ENCODE peak calls at places on chromosome 17, in five cellular contexts. One of them, this sample, is unnamed.

GRCh38 chr17:58875261-58875660 is 119.6 kb downstream of the PPM1E start:
- DNase-seq in NCI-H2227 treated with DMSO at 0.1 percent for 48 hours: no peak
- DNase-seq in stimulated activated CD8-positive, alpha-beta memory T cell treated with anti-CD3 and anti-CD28 coated beads, Interleukin-4, amount 100 ng/mL, for 24 hours: no peak
- DNase-seq in activated CD4-positive, alpha-beta T cell treated with anti-CD3 and anti-CD28 coated beads, Interleukin-2, amount 50 U/mL, for 48 hours: no peak
- DNase-seq in OCI-M1: no peak
- DNase-seq in this sample: no peak

GRCh38 chr17:78476149-78476548 is 97.7 kb downstream of the PGS1 start:
- DNase-seq in NCI-H2227 treated with DMSO at 0.1 percent for 48 hours: no peak
- DNase-seq in stimulated activated CD8-positive, alpha-beta memory T cell treated with anti-CD3 and anti-CD28 coated beads, Interleukin-4, amount 100 ng/mL, for 24 hours: no peak
- DNase-seq in activated CD4-positive, alpha-beta T cell treated with anti-CD3 and anti-CD28 coated beads, Interleukin-2, amount 50 U/mL, for 48 hours: no peak
- DNase-seq in OCI-M1: no peak
- DNase-seq in this sample: no peak

GRCh38 chr17:43155666-43156065 is 15.3 kb upstream of the NBR1 start:
- DNase-seq in NCI-H2227 treated with DMSO at 0.1 percent for 48 hours: no peak
- DNase-seq in stimulated activated CD8-positive, alpha-beta memory T cell treated with anti-CD3 and anti-CD28 coated beads, Interleukin-4, amount 100 ng/mL, for 24 hours: no peak
- DNase-seq in activated CD4-positive, alpha-beta T cell treated with anti-CD3 and anti-CD28 coated beads, Interleukin-2, amount 50 U/mL, for 48 hours: no peak
- DNase-seq in OCI-M1: no peak
- DNase-seq in this sample: no peak

GRCh38 chr17:62995377-62995885 is 29.4 kb downstream of the TANC2 start:
- DNase-seq in NCI-H2227 treated with DMSO at 0.1 percent for 48 hours: no peak
- DNase-seq in stimulated activated CD8-positive, alpha-beta memory T cell treated with anti-CD3 and anti-CD28 coated beads, Interleukin-4, amount 100 ng/mL, for 24 hours: no peak
- DNase-seq in activated CD4-positive, alpha-beta T cell treated with anti-CD3 and anti-CD28 coated beads, Interleukin-2, amount 50 U/mL, for 48 hours: peak; percentile 30
- DNase-seq in OCI-M1: peak; percentile 92
- DNase-seq in this sample: no peak

GRCh38 chr17:72860778-72861177 is 231.7 kb downstream of the SLC39A11 start:
- DNase-seq in NCI-H2227 treated with DMSO at 0.1 percent for 48 hours: no peak
- DNase-seq in stimulated activated CD8-positive, alpha-beta memory T cell treated with anti-CD3 and anti-CD28 coated beads, Interleukin-4, amount 100 ng/mL, for 24 hours: no peak
- DNase-seq in activated CD4-positive, alpha-beta T cell treated with anti-CD3 and anti-CD28 coated beads, Interleukin-2, amount 50 U/mL, for 48 hours: no peak
- DNase-seq in OCI-M1: no peak
- DNase-seq in this sample: no peak

GRCh38 chr17:75517277-75517865 is 1.0 kb downstream of the TSEN54 start:
- DNase-seq in NCI-H2227 treated with DMSO at 0.1 percent for 48 hours: no peak
- DNase-seq in stimulated activated CD8-positive, alpha-beta memory T cell treated with anti-CD3 and anti-CD28 coated beads, Interleukin-4, amount 100 ng/mL, for 24 hours: no peak
- DNase-seq in activated CD4-positive, alpha-beta T cell treated with anti-CD3 and anti-CD28 coated beads, Interleukin-2, amount 50 U/mL, for 48 hours: peak; percentile 58
- DNase-seq in OCI-M1: no peak
- DNase-seq in this sample: no peak

GRCh38 chr17:33106525-33107162 is 115.0 kb downstream of the SPACA3 start:
- DNase-seq in NCI-H2227 treated with DMSO at 0.1 percent for 48 hours: no peak
- DNase-seq in stimulated activated CD8-positive, alpha-beta memory T cell treated with anti-CD3 and anti-CD28 coated beads, Interleukin-4, amount 100 ng/mL, for 24 hours: no peak
- DNase-seq in activated CD4-positive, alpha-beta T cell treated with anti-CD3 and anti-CD28 coated beads, Interleukin-2, amount 50 U/mL, for 48 hours: no peak
- DNase-seq in OCI-M1: no peak
- DNase-seq in this sample: no peak

GRCh38 chr17:67713169-67713568 is 4.6 kb upstream of the NOL11 start:
- DNase-seq in NCI-H2227 treated with DMSO at 0.1 percent for 48 hours: no peak
- DNase-seq in stimulated activated CD8-positive, alpha-beta memory T cell treated with anti-CD3 and anti-CD28 coated beads, Interleukin-4, amount 100 ng/mL, for 24 hours: no peak
- DNase-seq in activated CD4-positive, alpha-beta T cell treated with anti-CD3 and anti-CD28 coated beads, Interleukin-2, amount 50 U/mL, for 48 hours: no peak
- DNase-seq in OCI-M1: no peak
- DNase-seq in this sample: no peak

GRCh38 chr17:42072323-42073187 is 22.2 kb upstream of the C17orf113 start:
- DNase-seq in NCI-H2227 treated with DMSO at 0.1 percent for 48 hours: no peak
- DNase-seq in stimulated activated CD8-positive, alpha-beta memory T cell treated with anti-CD3 and anti-CD28 coated beads, Interleukin-4, amount 100 ng/mL, for 24 hours: no peak
- DNase-seq in activated CD4-positive, alpha-beta T cell treated with anti-CD3 and anti-CD28 coated beads, Interleukin-2, amount 50 U/mL, for 48 hours: no peak
- DNase-seq in OCI-M1: no peak
- DNase-seq in this sample: no peak

GRCh38 chr17:74351552-74352210 is 10.0 kb downstream of the BTBD17 start:
- DNase-seq in NCI-H2227 treated with DMSO at 0.1 percent for 48 hours: no peak
- DNase-seq in stimulated activated CD8-positive, alpha-beta memory T cell treated with anti-CD3 and anti-CD28 coated beads, Interleukin-4, amount 100 ng/mL, for 24 hours: no peak
- DNase-seq in activated CD4-positive, alpha-beta T cell treated with anti-CD3 and anti-CD28 coated beads, Interleukin-2, amount 50 U/mL, for 48 hours: peak; percentile 16
- DNase-seq in OCI-M1: no peak
- DNase-seq in this sample: no peak

GRCh38 chr17:82461827-82462524 is 3.4 kb downstream of the NARF start:
- DNase-seq in NCI-H2227 treated with DMSO at 0.1 percent for 48 hours: no peak
- DNase-seq in stimulated activated CD8-positive, alpha-beta memory T cell treated with anti-CD3 and anti-CD28 coated beads, Interleukin-4, amount 100 ng/mL, for 24 hours: no peak
- DNase-seq in activated CD4-positive, alpha-beta T cell treated with anti-CD3 and anti-CD28 coated beads, Interleukin-2, amount 50 U/mL, for 48 hours: no peak
- DNase-seq in OCI-M1: peak; percentile 85
- DNase-seq in this sample: no peak

GRCh38 chr17:81173761-81174160 is 7.7 kb upstream of the AATK start:
- DNase-seq in NCI-H2227 treated with DMSO at 0.1 percent for 48 hours: no peak
- DNase-seq in stimulated activated CD8-positive, alpha-beta memory T cell treated with anti-CD3 and anti-CD28 coated beads, Interleukin-4, amount 100 ng/mL, for 24 hours: no peak
- DNase-seq in activated CD4-positive, alpha-beta T cell treated with anti-CD3 and anti-CD28 coated beads, Interleukin-2, amount 50 U/mL, for 48 hours: no peak
- DNase-seq in OCI-M1: no peak
- DNase-seq in this sample: no peak

GRCh38 chr17:29177871-29178749 is 2.1 kb downstream of the MYO18A start:
- DNase-seq in NCI-H2227 treated with DMSO at 0.1 percent for 48 hours: no peak
- DNase-seq in stimulated activated CD8-positive, alpha-beta memory T cell treated with anti-CD3 and anti-CD28 coated beads, Interleukin-4, amount 100 ng/mL, for 24 hours: no peak
- DNase-seq in activated CD4-positive, alpha-beta T cell treated with anti-CD3 and anti-CD28 coated beads, Interleukin-2, amount 50 U/mL, for 48 hours: no peak
- DNase-seq in OCI-M1: peak; percentile 88
- DNase-seq in this sample: no peak

GRCh38 chr17:8118769-8119574 is 658 bp upstream of the ALOXE3 start:
- DNase-seq in NCI-H2227 treated with DMSO at 0.1 percent for 48 hours: peak; percentile 87
- DNase-seq in stimulated activated CD8-positive, alpha-beta memory T cell treated with anti-CD3 and anti-CD28 coated beads, Interleukin-4, amount 100 ng/mL, for 24 hours: peak; percentile 79
- DNase-seq in activated CD4-positive, alpha-beta T cell treated with anti-CD3 and anti-CD28 coated beads, Interleukin-2, amount 50 U/mL, for 48 hours: peak; percentile 91
- DNase-seq in OCI-M1: peak; percentile 98
- DNase-seq in this sample: peak; percentile 77

GRCh38 chr17:45784583-45785372 is 658 bp downstream of the CRHR1 start:
- DNase-seq in NCI-H2227 treated with DMSO at 0.1 percent for 48 hours: no peak
- DNase-seq in stimulated activated CD8-positive, alpha-beta memory T cell treated with anti-CD3 and anti-CD28 coated beads, Interleukin-4, amount 100 ng/mL, for 24 hours: no peak
- DNase-seq in activated CD4-positive, alpha-beta T cell treated with anti-CD3 and anti-CD28 coated beads, Interleukin-2, amount 50 U/mL, for 48 hours: peak; percentile 59
- DNase-seq in OCI-M1: peak; percentile 69
- DNase-seq in this sample: no peak

GRCh38 chr17:3704931-3705717 is 9.2 kb upstream of the P2RX5 start:
- DNase-seq in NCI-H2227 treated with DMSO at 0.1 percent for 48 hours: no peak
- DNase-seq in stimulated activated CD8-positive, alpha-beta memory T cell treated with anti-CD3 and anti-CD28 coated beads, Interleukin-4, amount 100 ng/mL, for 24 hours: no peak
- DNase-seq in activated CD4-positive, alpha-beta T cell treated with anti-CD3 and anti-CD28 coated beads, Interleukin-2, amount 50 U/mL, for 48 hours: no peak
- DNase-seq in OCI-M1: no peak
- DNase-seq in this sample: no peak

GRCh38 chr17:43545383-43545632 is 832 bp downstream of the ETV4 start:
- DNase-seq in NCI-H2227 treated with DMSO at 0.1 percent for 48 hours: no peak
- DNase-seq in stimulated activated CD8-positive, alpha-beta memory T cell treated with anti-CD3 and anti-CD28 coated beads, Interleukin-4, amount 100 ng/mL, for 24 hours: peak; percentile 12
- DNase-seq in activated CD4-positive, alpha-beta T cell treated with anti-CD3 and anti-CD28 coated beads, Interleukin-2, amount 50 U/mL, for 48 hours: no peak
- DNase-seq in OCI-M1: no peak
- DNase-seq in this sample: peak; percentile 4

GRCh38 chr17:53470626-53471025 is 352.1 kb upstream of the KIF2B start:
- DNase-seq in NCI-H2227 treated with DMSO at 0.1 percent for 48 hours: no peak
- DNase-seq in stimulated activated CD8-positive, alpha-beta memory T cell treated with anti-CD3 and anti-CD28 coated beads, Interleukin-4, amount 100 ng/mL, for 24 hours: no peak
- DNase-seq in activated CD4-positive, alpha-beta T cell treated with anti-CD3 and anti-CD28 coated beads, Interleukin-2, amount 50 U/mL, for 48 hours: no peak
- DNase-seq in OCI-M1: no peak
- DNase-seq in this sample: no peak

GRCh38 chr17:44847581-44847980 is at the start of gene HIGD1B:
- DNase-seq in NCI-H2227 treated with DMSO at 0.1 percent for 48 hours: no peak
- DNase-seq in stimulated activated CD8-positive, alpha-beta memory T cell treated with anti-CD3 and anti-CD28 coated beads, Interleukin-4, amount 100 ng/mL, for 24 hours: no peak
- DNase-seq in activated CD4-positive, alpha-beta T cell treated with anti-CD3 and anti-CD28 coated beads, Interleukin-2, amount 50 U/mL, for 48 hours: no peak
- DNase-seq in OCI-M1: no peak
- DNase-seq in this sample: no peak

GRCh38 chr17:71709974-71710373 is 410.8 kb upstream of the SOX9 start:
- DNase-seq in NCI-H2227 treated with DMSO at 0.1 percent for 48 hours: no peak
- DNase-seq in stimulated activated CD8-positive, alpha-beta memory T cell treated with anti-CD3 and anti-CD28 coated beads, Interleukin-4, amount 100 ng/mL, for 24 hours: no peak
- DNase-seq in activated CD4-positive, alpha-beta T cell treated with anti-CD3 and anti-CD28 coated beads, Interleukin-2, amount 50 U/mL, for 48 hours: no peak
- DNase-seq in OCI-M1: no peak
- DNase-seq in this sample: no peak

GRCh38 chr17:83053779-83054451 is 25.5 kb upstream of the METRNL start:
- DNase-seq in NCI-H2227 treated with DMSO at 0.1 percent for 48 hours: no peak
- DNase-seq in stimulated activated CD8-positive, alpha-beta memory T cell treated with anti-CD3 and anti-CD28 coated beads, Interleukin-4, amount 100 ng/mL, for 24 hours: no peak
- DNase-seq in activated CD4-positive, alpha-beta T cell treated with anti-CD3 and anti-CD28 coated beads, Interleukin-2, amount 50 U/mL, for 48 hours: peak; percentile 36
- DNase-seq in OCI-M1: no peak
- DNase-seq in this sample: no peak

GRCh38 chr17:78346605-78347250 is 13.1 kb downstream of the SOCS3 start:
- DNase-seq in NCI-H2227 treated with DMSO at 0.1 percent for 48 hours: no peak
- DNase-seq in stimulated activated CD8-positive, alpha-beta memory T cell treated with anti-CD3 and anti-CD28 coated beads, Interleukin-4, amount 100 ng/mL, for 24 hours: no peak
- DNase-seq in activated CD4-positive, alpha-beta T cell treated with anti-CD3 and anti-CD28 coated beads, Interleukin-2, amount 50 U/mL, for 48 hours: no peak
- DNase-seq in OCI-M1: no peak
- DNase-seq in this sample: no peak